ENCODE peak calls at places on chromosomes 12 and 14, in four cellular contexts. S is Peyer's patch, C is tibial artery, K is K562. W is an unnamed sample. For H3K4me1, the result is how much of the 10 kb centered on the place peaks cover.

GRCh38 chr14:22846811-22847307 is 10.5 kb downstream of the MMP14 start:
- DNase-seq in S (peak), K (no peak), C (no peak), W (no peak)

GRCh38 chr14:99523661-99524050 is 42.4 kb downstream of the CCNK start:
- DNase-seq in K (no peak), S (no peak), C (no peak), W (no peak)

GRCh38 chr12:83985068-83985467 is 927.5 kb downstream of the SLC6A15 start:
- DNase-seq in S (no peak), C (no peak), K (no peak), W (no peak)

GRCh38 chr12:31650927-31651326 is 8.6 kb upstream of the ETFBKMT start:
- DNase-seq in S (no peak), K (peak), C (no peak), W (no peak)

GRCh38 chr14:100523536-100524025 is 63.6 kb downstream of the BEGAIN start:
- DNase-seq in K (no peak), S (no peak), C (no peak), W (no peak)

GRCh38 chr12:73221836-73222235 is 949.7 kb downstream of the TRHDE start:
- DNase-seq in C (no peak), S (no peak), K (no peak), W (no peak)

GRCh38 chr12:29286081-29286800 is 94.7 kb downstream of the ERGIC2 start:
- DNase-seq in K (no peak), S (no peak), C (no peak), W (no peak)

GRCh38 chr14:65361920-65362319 is 50.6 kb upstream of the FUT8 start:
- DNase-seq in C (no peak), K (no peak), S (no peak), W (no peak)

GRCh38 chr12:43637116-43637515 is 85.1 kb upstream of the ADAMTS20 start:
- DNase-seq in S (no peak), K (no peak), C (no peak), W (no peak)

GRCh38 chr12:46384451-46385301 is 12.1 kb upstream of the SLC38A2 start:
- DNase-seq in S (no peak), K (peak), C (no peak), W (no peak)

GRCh38 chr12:129887047-129887568 is 16.7 kb downstream of the TMEM132D start:
- DNase-seq in C (no peak), K (no peak), S (no peak), W (no peak)

GRCh38 chr14:95703341-95703740 is 10.6 kb downstream of the TCL1A start:
- DNase-seq in K (no peak), S (no peak), C (no peak), W (no peak)

GRCh38 chr14:76098047-76098446 is 53.7 kb upstream of the GPATCH2L start:
- DNase-seq in C (no peak), K (no peak), S (no peak), W (no peak)

GRCh38 chr12:64780531-64781373 is 21.5 kb upstream of the GNS start:
- DNase-seq in C (peak), S (peak), K (no peak), W (no peak)

GRCh38 chr12:121050725-121051124 is 11.7 kb upstream of the OASL start:
- DNase-seq in K (peak), C (no peak), S (no peak), W (no peak)

GRCh38 chr12:40646891-40647290 is 45.3 kb upstream of the CNTN1 start:
- DNase-seq in K (no peak), S (no peak), C (no peak), W (no peak)

GRCh38 chr14:39266871-39267591 is 33.3 kb downstream of the MIA2 start:
- DNase-seq in C (peak), K (peak), S (peak), W (peak)

GRCh38 chr12:253116-253831 is 9.4 kb downstream of the SLC6A13 start:
- DNase-seq in C (no peak), S (no peak), K (no peak), W (no peak)

GRCh38 chr12:69873429-69873828 is 48.4 kb downstream of the MYRFL start:
- DNase-seq in S (no peak), C (no peak), K (no peak), W (no peak)

GRCh38 chr12:64691227-64691792 is 67.9 kb downstream of the GNS start:
- DNase-seq in K (no peak), C (peak), S (no peak), W (no peak)

GRCh38 chr12:13609874-13610273 is 371.5 kb downstream of the GRIN2B start:
- DNase-seq in K (no peak), C (no peak), S (no peak), W (no peak)

GRCh38 chr14:98803196-98803595 is 468.8 kb downstream of the BCL11B start:
- DNase-seq in C (no peak), K (no peak), S (no peak), W (no peak)

GRCh38 chr12:51636986-51637385 is 46.0 kb downstream of the SCN8A start:
- DNase-seq in S (no peak), K (no peak), C (no peak), W (no peak)

GRCh38 chr12:109027767-109028166 is 6.9 kb upstream of the SVOP start:
- DNase-seq in C (no peak), K (no peak), S (no peak), W (no peak)

GRCh38 chr12:124829708-124830304 is 33.9 kb downstream of the SCARB1 start:
- DNase-seq in K (peak), S (no peak), C (no peak), W (no peak)

GRCh38 chr14:32980178-32980886 is 41.7 kb downstream of the NPAS3 start:
- DNase-seq in K (no peak), C (no peak), S (no peak), W (no peak)

GRCh38 chr12:63047146-63047545 is 103.9 kb downstream of the AVPR1A start:
- DNase-seq in K (no peak), C (no peak), S (no peak), W (no peak)

GRCh38 chr12:104280703-104281458 is 22.7 kb upstream of the EID3 start:
- DNase-seq in K (peak), S (no peak), C (no peak), W (no peak)

GRCh38 chr12:94644141-94644575 is 6.2 kb downstream of the TMCC3 start:
- DNase-seq in C (no peak), K (no peak), S (no peak), W (no peak)

GRCh38 chr12:111799758-111800157 is 33.0 kb downstream of the ALDH2 start:
- DNase-seq in C (no peak), K (no peak), S (no peak), W (no peak)

GRCh38 chr12:7460375-7461259 is 16.7 kb upstream of the CD163L1 start:
- DNase-seq in C (no peak), K (peak), S (peak), W (peak)

GRCh38 chr14:37122288-37122687 is 50.1 kb downstream of the SLC25A21 start:
- DNase-seq in K (peak), C (no peak), S (no peak), W (no peak)

GRCh38 chr12:52435659-52435999 is 1.5 kb upstream of the KRT75 start:
- DNase-seq in S (no peak), C (no peak), K (no peak), W (no peak)

GRCh38 chr12:132310181-132311040 is 19.0 kb downstream of the GALNT9 start:
- DNase-seq in K (no peak), S (no peak), C (no peak), W (no peak)

GRCh38 chr14:104559043-104559768 is 20.4 kb upstream of the C14orf180 start:
- DNase-seq in C (peak), K (no peak), S (no peak), W (no peak)

GRCh38 chr12:113298861-113299545 is 35.9 kb downstream of the SLC8B1 start:
- DNase-seq in S (no peak), K (no peak), C (peak), W (no peak)

GRCh38 chr12:24921251-24922038 is 27.5 kb downstream of the BCAT1 start:
- DNase-seq in K (no peak), C (no peak), S (no peak), W (no peak)

GRCh38 chr12:6225630-6226001 is 25.4 kb downstream of the CD9 start:
- DNase-seq in S (no peak), K (no peak), C (no peak), W (no peak)

DNA sequence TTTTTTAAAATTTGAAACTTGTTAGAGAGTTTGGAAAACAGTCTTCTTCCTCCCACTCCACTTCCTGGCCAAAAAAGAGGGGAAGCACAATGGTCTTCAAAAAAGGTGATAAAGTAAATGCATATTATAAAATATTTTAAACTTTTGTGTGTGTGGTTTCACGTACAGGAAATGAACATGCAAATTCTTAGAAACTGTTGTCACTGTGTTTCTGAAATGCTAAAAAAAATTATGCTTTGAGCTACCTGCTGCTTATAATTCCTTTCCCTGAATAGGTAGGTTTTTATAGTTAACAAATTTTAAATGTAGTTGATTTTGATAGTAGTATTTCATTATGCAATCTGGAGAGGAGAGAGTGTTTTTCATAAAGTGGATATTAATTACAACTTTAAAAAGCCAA is 3.0 kb downstream of the FGFR1OP2 start:
- DNase-seq in C (no peak), K (no peak), S (no peak), W (peak)
- H3K4me3 ChIP-seq in C (no peak), K (peak), S (no peak), W (peak)

GRCh38 chr12:122873540-122873939 is 22.4 kb downstream of the VPS37B start:
- DNase-seq in K (no peak), S (no peak), C (peak), W (no peak)

GRCh38 chr12:122870867-122871664 is 24.9 kb downstream of the VPS37B start:
- DNase-seq in C (peak), K (no peak), S (peak), W (no peak)

GRCh38 chr12:122870163-122870842 is 25.6 kb downstream of the VPS37B start:
- DNase-seq in S (no peak), K (no peak), C (peak), W (no peak)

GRCh38 chr12:122872815-122873361 is 23.0 kb downstream of the VPS37B start:
- DNase-seq in S (peak), C (peak), K (no peak), W (no peak)

DNA sequence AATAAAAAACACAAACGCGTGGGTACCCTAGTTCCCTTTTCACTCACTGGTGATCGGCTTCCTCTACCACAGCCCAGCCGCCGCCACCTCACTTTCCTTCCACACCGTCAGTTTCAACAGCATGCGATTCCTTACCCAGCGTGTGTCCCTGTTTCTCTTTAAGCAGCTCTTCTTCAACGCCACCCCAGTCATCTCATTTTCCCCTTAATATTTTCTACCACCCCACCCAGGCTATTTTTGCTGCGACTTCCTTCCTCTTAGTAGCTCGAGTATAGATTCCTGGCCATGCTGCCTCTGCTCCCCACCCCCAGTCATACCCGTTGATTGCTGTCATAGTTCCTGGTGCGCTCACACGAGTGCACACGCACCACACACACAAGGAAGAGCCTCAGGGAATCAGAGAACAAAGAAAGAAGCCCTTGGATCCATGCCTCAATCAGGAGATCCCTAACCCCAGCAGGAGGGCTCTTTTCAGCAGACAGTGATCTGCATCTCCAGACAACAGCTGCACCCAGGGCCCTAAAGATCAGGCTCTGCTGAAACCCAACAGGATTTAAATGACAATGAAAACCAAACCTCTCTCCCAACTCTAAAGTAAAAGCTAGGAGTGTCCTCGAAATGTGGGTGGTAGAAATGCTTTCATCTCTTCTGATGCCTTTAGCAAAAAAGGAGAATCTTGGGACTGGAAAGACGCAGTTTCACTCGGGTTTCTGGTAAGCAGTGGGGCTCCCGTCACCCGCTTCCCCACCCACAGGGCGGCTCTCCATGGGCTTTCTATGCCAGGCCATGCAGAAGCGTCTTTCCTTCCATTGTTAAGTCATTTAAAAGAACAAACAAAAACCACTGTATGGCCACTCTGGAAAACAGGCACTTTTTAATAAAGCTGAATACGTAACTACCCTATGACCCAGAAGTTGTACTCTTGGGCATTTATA is 23.8 kb downstream of the VPS37B start:
- DNase-seq in S (peak), C (peak), K (no peak), W (no peak)
- H3K4me1 ChIP-seq in S (half or more), C (under half), K (under half), W (under half)

GRCh38 chr14:103273145-103273846 is 60.7 kb upstream of the EIF5 start:
- DNase-seq in C (no peak), K (no peak), S (peak), W (no peak)
- H3K4me3 ChIP-seq in C (peak), K (no peak), S (peak), W (no peak)

GRCh38 chr12:49672351-49673181 is 34.6 kb downstream of the FMNL3 start:
- DNase-seq in K (no peak), C (no peak), S (no peak), W (no peak)

GRCh38 chr12:49678711-49679110 is 28.5 kb downstream of the FMNL3 start:
- DNase-seq in C (no peak), K (no peak), S (no peak), W (no peak)

GRCh38 chr12:49673446-49674317 is 33.5 kb downstream of the FMNL3 start:
- DNase-seq in C (peak), S (peak), K (peak), W (no peak)

GRCh38 chr12:49674318-49674985 is 32.8 kb downstream of the FMNL3 start:
- DNase-seq in K (no peak), C (no peak), S (no peak), W (no peak)

GRCh38 chr12:49675137-49675536 is 32.1 kb downstream of the FMNL3 start:
- DNase-seq in K (no peak), S (no peak), C (no peak), W (no peak)
- H3K4me1 ChIP-seq in K (under half), S (half or more), C (under half), W (half or more)